ENCODE peak calls at places on chromosomes 12 and 14, in nine cellular contexts. Q is activated CD4-positive, alpha-beta T cell treated with anti-CD3 and anti-CD28 coated beads, Interleukin-2, amount 50 U/mL, for 24 hours; N is anterior cingulate cortex; A is hypothalamus; M is posterior vena cava; C is left ventricle myocardium inferior; V is EL; F is stimulated activated CD8-positive, alpha-beta memory T cell treated with anti-CD3 and anti-CD28 coated beads, Interleukin-2, amount 100 ng/mL, for 1 hour; T is stimulated activated CD4-positive, alpha-beta T cell treated with anti-CD3 and anti-CD28 coated beads, Interleukin-15, amount 100 ng/mL, for 1 hour. R is an unnamed sample.

GRCh38 chr14:104098272-104099095 is 13.0 kb downstream of the ASPG start:
- DNase-seq in Q (no peak), N (no peak), A (no peak), M (peak), C (no peak), V (no peak), F (no peak), T (no peak), R (no peak)

GRCh38 chr12:52258335-52258901 is 16.0 kb upstream of the KRT86 start:
- DNase-seq in Q (no peak), N (no peak), A (no peak), M (peak), C (no peak), V (no peak), F (no peak), T (no peak), R (no peak)

GRCh38 chr12:58443273-58443980 is 476.9 kb downstream of the LRIG3 start:
- DNase-seq in Q (no peak), N (no peak), A (no peak), M (no peak), C (no peak), V (peak), F (no peak), T (no peak), R (no peak)

GRCh38 chr14:92945959-92946846 is 23.3 kb downstream of the CHGA start:
- DNase-seq in Q (no peak), N (no peak), A (no peak), M (peak), C (peak), V (peak), F (no peak), T (no peak), R (no peak)

GRCh38 chr12:108017658-108018057 is 111.4 kb upstream of the WSCD2 start:
- DNase-seq in Q (no peak), N (no peak), A (no peak), M (no peak), C (no peak), V (no peak), F (no peak), T (no peak), R (no peak)

GRCh38 chr12:131908082-131908715 is 13.8 kb downstream of the ULK1 start:
- DNase-seq in Q (no peak), N (no peak), A (no peak), M (no peak), C (no peak), V (no peak), F (no peak), T (no peak), R (no peak)

GRCh38 chr14:60094306-60094897 is 2.7 kb downstream of the PCNX4 start:
- DNase-seq in Q (no peak), N (no peak), A (no peak), M (no peak), C (no peak), V (peak), F (no peak), T (no peak), R (no peak)

GRCh38 chr12:85280984-85281946 is 1.2 kb downstream of the ALX1 start:
- DNase-seq in Q (no peak), N (no peak), A (no peak), M (no peak), C (no peak), V (no peak), F (no peak), T (no peak), R (no peak)

GRCh38 chr14:97977711-97978261 is 1180.6 kb downstream of the VRK1 start:
- DNase-seq in Q (peak), N (no peak), A (peak), M (peak), C (peak), V (no peak), F (peak), T (peak), R (peak)

GRCh38 chr12:49580572-49581535 is 12.9 kb upstream of the MCRS1 start:
- DNase-seq in Q (peak), N (no peak), A (peak), M (no peak), C (peak), V (peak), F (peak), T (no peak), R (peak)

GRCh38 chr14:50501642-50502041 is 30.7 kb downstream of the MAP4K5 start:
- DNase-seq in Q (no peak), N (no peak), A (no peak), M (no peak), C (no peak), V (peak), F (no peak), T (no peak), R (no peak)

GRCh38 chr14:25868521-25869314 is 729.1 kb downstream of the NOVA1 start:
- DNase-seq in Q (no peak), N (no peak), A (no peak), M (no peak), C (no peak), V (no peak), F (no peak), T (no peak), R (no peak)

GRCh38 chr12:32897276-32897615 is 669 bp upstream of the PKP2 start:
- DNase-seq in Q (no peak), N (no peak), A (no peak), M (no peak), C (no peak), V (no peak), F (no peak), T (no peak), R (no peak)

GRCh38 chr12:71950404-71950803 is 11.8 kb downstream of the TPH2 start:
- DNase-seq in Q (no peak), N (no peak), A (no peak), M (no peak), C (no peak), V (no peak), F (no peak), T (no peak), R (no peak)

GRCh38 chr14:88995437-88996198 is 171.2 kb downstream of the TTC8 start:
- DNase-seq in Q (no peak), N (no peak), A (no peak), M (no peak), C (no peak), V (peak), F (no peak), T (no peak), R (no peak)

GRCh38 chr12:39443704-39444234 is 849 bp upstream of the KIF21A start:
- DNase-seq in Q (no peak), N (no peak), A (no peak), M (no peak), C (no peak), V (peak), F (no peak), T (no peak), R (no peak)

GRCh38 chr12:124217508-124217981 is 77.3 kb upstream of the RFLNA start:
- DNase-seq in Q (no peak), N (no peak), A (no peak), M (no peak), C (no peak), V (no peak), F (no peak), T (no peak), R (peak)

GRCh38 chr12:34404377-34405285 is 382.3 kb downstream of the ALG10 start:
- DNase-seq in Q (no peak), N (no peak), A (no peak), M (peak), C (peak), V (no peak), F (no peak), T (peak), R (no peak)

GRCh38 chr14:64656986-64657385 is 47.2 kb upstream of the PLEKHG3 start:
- DNase-seq in Q (no peak), N (no peak), A (no peak), M (no peak), C (no peak), V (no peak), F (no peak), T (no peak), R (no peak)

GRCh38 chr12:6824085-6824800 is 2.6 kb downstream of the GPR162 start:
- DNase-seq in Q (no peak), N (no peak), A (no peak), M (no peak), C (no peak), V (no peak), F (no peak), T (no peak), R (no peak)

GRCh38 chr12:93089805-93090569 is 160.9 kb upstream of the EEA1 start:
- DNase-seq in Q (peak), N (no peak), A (no peak), M (no peak), C (no peak), V (peak), F (no peak), T (no peak), R (no peak)

GRCh38 chr14:88866305-88866704 is 41.9 kb downstream of the TTC8 start:
- DNase-seq in Q (no peak), N (no peak), A (no peak), M (no peak), C (no peak), V (peak), F (no peak), T (no peak), R (no peak)

GRCh38 chr14:64756712-64757111 is 52.5 kb downstream of the PLEKHG3 start:
- DNase-seq in Q (no peak), N (no peak), A (no peak), M (no peak), C (no peak), V (no peak), F (no peak), T (no peak), R (no peak)

GRCh38 chr14:101039755-101040138 is 136.2 kb upstream of the RTL1 start:
- DNase-seq in Q (no peak), N (no peak), A (no peak), M (peak), C (no peak), V (no peak), F (no peak), T (no peak), R (no peak)

GRCh38 chr12:120356567-120357030 is 12.4 kb downstream of the MSI1 start:
- DNase-seq in Q (peak), N (peak), A (peak), M (peak), C (peak), V (peak), F (peak), T (peak), R (peak)

GRCh38 chr14:92316937-92317336 is 6.0 kb upstream of the SLC24A4 start:
- DNase-seq in Q (no peak), N (no peak), A (no peak), M (peak), C (no peak), V (no peak), F (no peak), T (no peak), R (no peak)

GRCh38 chr14:92500491-92500941 is 13.1 kb upstream of the RIN3 start:
- DNase-seq in Q (no peak), N (peak), A (no peak), M (peak), C (peak), V (no peak), F (no peak), T (no peak), R (peak)

GRCh38 chr12:111418594-111418880 is 12.8 kb downstream of the SH2B3 start:
- DNase-seq in Q (no peak), N (no peak), A (no peak), M (no peak), C (no peak), V (no peak), F (no peak), T (no peak), R (no peak)

GRCh38 chr14:105877645-105878044 is 351.3 kb downstream of the TMEM121 start:
- DNase-seq in Q (no peak), N (no peak), A (no peak), M (no peak), C (peak), V (no peak), F (no peak), T (no peak), R (no peak)

GRCh38 chr12:24681570-24681969 is 267.3 kb downstream of the BCAT1 start:
- DNase-seq in Q (no peak), N (no peak), A (no peak), M (no peak), C (no peak), V (no peak), F (no peak), T (no peak), R (no peak)

GRCh38 chr12:112514926-112515642 is 96.3 kb downstream of the PTPN11 start:
- DNase-seq in Q (no peak), N (no peak), A (no peak), M (no peak), C (no peak), V (no peak), F (no peak), T (no peak), R (no peak)

GRCh38 chr12:62732861-62733427 is 202.0 kb downstream of the PPM1H start:
- DNase-seq in Q (no peak), N (no peak), A (no peak), M (no peak), C (no peak), V (peak), F (no peak), T (no peak), R (no peak)

GRCh38 chr14:51424569-51425251 is 184.7 kb downstream of the TMX1 start:
- DNase-seq in Q (no peak), N (no peak), A (no peak), M (no peak), C (peak), V (peak), F (no peak), T (no peak), R (no peak)

GRCh38 chr12:3988519-3989217 is 115.5 kb upstream of the PARP11 start:
- DNase-seq in Q (no peak), N (no peak), A (no peak), M (no peak), C (no peak), V (no peak), F (no peak), T (no peak), R (no peak)

R was measured in putamen.